ENCODE peak calls at places on chromosomes 13 and 19, in ten cellular contexts. K is thyroid gland, E is NT2/D1, G is tibial nerve, L is heart right ventricle, U is fibroblast of mammary gland, X is uterus, N is SK-N-SH, V is gastrocnemius medialis, Q is cardiac fibroblast. Y is an unnamed sample.

GRCh38 chr13:46487748-46488147 is 65.2 kb upstream of the LRCH1 start:
- DNase-seq in K (no peak), E (no peak), G (no peak), L (no peak), U (no peak), X (no peak), N (no peak), V (no peak), Q (no peak), Y (no peak)

GRCh38 chr19:19657397-19657783 is 6.1 kb downstream of the ATP13A1 start:
- DNase-seq in K (no peak), E (no peak), G (no peak), L (no peak), U (peak; percentile 49), X (no peak), N (peak; percentile 54), V (no peak), Q (peak; percentile 11), Y (no peak)

GRCh38 chr13:54433511-54434206 is 1405.0 kb downstream of the OLFM4 start:
- DNase-seq in K (no peak), E (no peak), G (no peak), L (no peak), U (no peak), X (no peak), N (no peak), V (no peak), Q (no peak), Y (no peak)

GRCh38 chr19:23558541-23558940 is 128.5 kb downstream of the ZNF675 start:
- DNase-seq in K (no peak), E (no peak), G (no peak), L (no peak), U (no peak), X (no peak), N (no peak), V (no peak), Q (no peak), Y (no peak)

GRCh38 chr13:35818577-35819165 is 312.5 kb downstream of the DCLK1 start:
- DNase-seq in K (no peak), E (peak; percentile 9), G (no peak), L (no peak), U (peak; percentile 70), X (no peak), N (peak; percentile 51), V (no peak), Q (peak; percentile 63), Y (peak; percentile 49)

GRCh38 chr19:31180907-31181306 is 168.3 kb downstream of the TSHZ3 start:
- DNase-seq in K (no peak), E (no peak), G (no peak), L (no peak), U (no peak), X (no peak), N (no peak), V (no peak), Q (no peak), Y (no peak)

GRCh38 chr13:44749906-44750305 is 173.8 kb upstream of the TSC22D1 start:
- DNase-seq in K (no peak), E (no peak), G (no peak), L (no peak), U (no peak), X (no peak), N (no peak), V (no peak), Q (no peak), Y (no peak)

GRCh38 chr19:13002970-13003540 is 7.8 kb downstream of the NFIX start:
- DNase-seq in K (no peak), E (no peak), G (no peak), L (no peak), U (no peak), X (no peak), N (no peak), V (no peak), Q (no peak), Y (no peak)

GRCh38 chr19:31670931-31671330 is 321.7 kb upstream of the TSHZ3 start:
- DNase-seq in K (no peak), E (no peak), G (no peak), L (no peak), U (no peak), X (no peak), N (no peak), V (no peak), Q (no peak), Y (no peak)

GRCh38 chr19:46824887-46825730 is 25.5 kb downstream of the AP2S1 start:
- DNase-seq in K (no peak), E (no peak), G (no peak), L (no peak), U (peak; percentile 22), X (no peak), N (no peak), V (no peak), Q (peak; percentile 24), Y (no peak)

GRCh38 chr13:40116008-40116407 is 460.5 kb downstream of the COG6 start:
- DNase-seq in K (no peak), E (no peak), G (no peak), L (no peak), U (peak; percentile 96), X (peak; percentile 80), N (no peak), V (no peak), Q (peak; percentile 97), Y (peak; percentile 90)

GRCh38 chr13:38398810-38399493 is 49.3 kb downstream of the UFM1 start:
- DNase-seq in K (no peak), E (no peak), G (no peak), L (no peak), U (peak; percentile 92), X (no peak), N (no peak), V (no peak), Q (peak; percentile 61), Y (peak; percentile 50)

GRCh38 chr19:374183-374885 is 29.7 kb upstream of the MIER2 start:
- DNase-seq in K (no peak), E (no peak), G (no peak), L (no peak), U (no peak), X (no peak), N (no peak), V (no peak), Q (no peak), Y (peak; percentile 48)

GRCh38 chr19:34337747-34338146 is 27.2 kb upstream of the GPI start:
- DNase-seq in K (peak; percentile 77), E (no peak), G (no peak), L (no peak), U (no peak), X (no peak), N (no peak), V (no peak), Q (no peak), Y (no peak)

GRCh38 chr19:8039231-8039630 is 13.3 kb upstream of the CCL25 start:
- DNase-seq in K (no peak), E (no peak), G (no peak), L (no peak), U (no peak), X (no peak), N (no peak), V (no peak), Q (no peak), Y (no peak)

GRCh38 chr19:8044018-8044417 is 8.5 kb upstream of the CCL25 start:
- DNase-seq in K (no peak), E (no peak), G (no peak), L (no peak), U (peak; percentile 18), X (no peak), N (no peak), V (no peak), Q (no peak), Y (no peak)

GRCh38 chr19:8045872-8046568 is 6.5 kb upstream of the CCL25 start:
- DNase-seq in K (no peak), E (no peak), G (no peak), L (no peak), U (no peak), X (no peak), N (no peak), V (no peak), Q (no peak), Y (no peak)

GRCh38 chr19:8041553-8041952 is 11.0 kb upstream of the CCL25 start:
- DNase-seq in K (no peak), E (no peak), G (no peak), L (no peak), U (no peak), X (no peak), N (no peak), V (no peak), Q (no peak), Y (no peak)

DNA sequence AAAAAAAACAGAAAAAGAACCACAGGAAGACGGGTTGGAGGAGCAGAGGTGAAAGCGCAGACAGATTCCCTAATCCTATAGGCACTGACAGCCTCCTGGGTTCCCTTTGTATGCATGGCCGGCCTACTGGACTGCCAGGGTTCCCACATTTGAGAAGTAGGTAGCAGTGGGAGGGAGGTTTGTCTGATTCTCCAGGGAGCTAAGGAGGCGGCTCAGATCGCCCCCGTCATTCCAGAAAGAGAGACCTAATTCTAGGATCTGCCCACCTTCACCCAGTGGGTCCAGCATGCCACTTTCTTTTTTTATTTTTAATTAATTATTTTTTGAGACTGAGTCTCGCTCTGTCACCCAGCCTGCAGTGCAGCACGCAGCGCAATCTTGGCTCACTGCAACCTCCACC is 9.7 kb upstream of the CCL25 start:
- DNase-seq in K (no peak), E (no peak), G (no peak), L (no peak), U (no peak), X (no peak), N (no peak), V (no peak), Q (no peak), Y (no peak)
- H3K4me3 ChIP-seq in K (no peak overlapping the region), E (no peak overlapping the region), G (no peak overlapping the region), L (no peak overlapping the region), U (no peak overlapping the region), X (no peak overlapping the region), N (no peak overlapping the region), V (no peak overlapping the region), Q (no peak overlapping the region), Y (no peak overlapping the region)

GRCh38 chr19:41395355-41395754 is 1.8 kb downstream of the EXOSC5 start:
- DNase-seq in K (no peak), E (no peak), G (no peak), L (no peak), U (no peak), X (no peak), N (no peak), V (no peak), Q (no peak), Y (no peak)
- H3K4me3 ChIP-seq in K (no peak overlapping the region), E (no peak overlapping the region), G (no peak overlapping the region), L (no peak overlapping the region), U (no peak overlapping the region), X (no peak overlapping the region), N (no peak overlapping the region), V (no peak overlapping the region), Q (no peak overlapping the region), Y (no peak overlapping the region)

GRCh38 chr13:42041684-42042035 is 6.8 kb upstream of the DGKH start:
- DNase-seq in K (peak; percentile 70), E (no peak), G (no peak), L (peak; percentile 37), U (peak; percentile 68), X (peak; percentile 64), N (peak; percentile 75), V (peak; percentile 50), Q (peak; percentile 74), Y (peak; percentile 50)
- H3K4me3 ChIP-seq in K (peak overlapping the region; percentile 27), E (peak overlapping the region; percentile 60), G (peak overlapping the region; percentile 65), L (peak overlapping the region; percentile 89), U (peak overlapping the region; percentile 67), X (peak overlapping the region; percentile 85), N (peak overlapping the region; percentile 93), V (peak overlapping the region; percentile 72), Q (peak overlapping the region; percentile 84), Y (peak overlapping the region; percentile 79)

GRCh38 chr13:114105351-114106225 is 26.8 kb downstream of the RASA3 start:
- DNase-seq in K (no peak), E (no peak), G (peak; percentile 12), L (peak; percentile 15), U (no peak), X (peak; percentile 12), N (peak; percentile 85), V (no peak), Q (no peak), Y (no peak)
- H3K4me3 ChIP-seq in K (no peak overlapping the region), E (no peak overlapping the region), G (no peak overlapping the region), L (no peak overlapping the region), U (no peak overlapping the region), X (no peak overlapping the region), N (no peak overlapping the region), V (no peak overlapping the region), Q (no peak overlapping the region), Y (no peak overlapping the region)

Y was measured in epithelial cell of esophagus.